ENCODE peak calls at places on chromosome 12, in four cellular contexts. One of them, this sample, is unnamed. For H3K4me1, the result is how much of the 10 kb centered on the place peaks cover.

GRCh38 chr12:64083285-64084210 is 138.5 kb downstream of the KICS2 start:
- DNase-seq in SK-N-SH: peak
- DNase-seq in HepG2: no peak
- DNase-seq in GM12878: no peak
- DNase-seq in this sample: no peak

GRCh38 chr12:27965411-27965810 is 7.1 kb downstream of the PTHLH start:
- DNase-seq in SK-N-SH: no peak
- DNase-seq in HepG2: no peak
- DNase-seq in GM12878: no peak
- DNase-seq in this sample: no peak

GRCh38 chr12:106886921-106887320 is 68.8 kb upstream of the TMEM263 start:
- DNase-seq in SK-N-SH: no peak
- DNase-seq in HepG2: no peak
- DNase-seq in GM12878: no peak
- DNase-seq in this sample: no peak

GRCh38 chr12:100576311-100577036 is 3.0 kb downstream of the GAS2L3 start:
- DNase-seq in SK-N-SH: no peak
- DNase-seq in HepG2: no peak
- DNase-seq in GM12878: no peak
- DNase-seq in this sample: peak

GRCh38 chr12:93549174-93549573 is 23.3 kb upstream of the SOCS2 start:
- DNase-seq in SK-N-SH: no peak
- DNase-seq in HepG2: no peak
- DNase-seq in GM12878: no peak
- DNase-seq in this sample: no peak

GRCh38 chr12:54352022-54352531 is 12.2 kb downstream of the GPR84 start:
- DNase-seq in SK-N-SH: peak
- DNase-seq in HepG2: no peak
- DNase-seq in GM12878: no peak
- DNase-seq in this sample: no peak

GRCh38 chr12:118035194-118036041 is 18.9 kb downstream of the RFC5 start:
- DNase-seq in SK-N-SH: peak
- DNase-seq in HepG2: no peak
- DNase-seq in GM12878: peak
- DNase-seq in this sample: no peak

GRCh38 chr12:51390457-51391046 is 654 bp downstream of the GALNT6 start:
- DNase-seq in SK-N-SH: no peak
- DNase-seq in HepG2: no peak
- DNase-seq in GM12878: no peak
- DNase-seq in this sample: no peak

GRCh38 chr12:124613151-124613585 is 45.8 kb upstream of the NCOR2 start:
- DNase-seq in SK-N-SH: no peak
- DNase-seq in HepG2: no peak
- DNase-seq in GM12878: no peak
- DNase-seq in this sample: no peak

GRCh38 chr12:38515912-38516311 is 199.3 kb downstream of the ALG10B start:
- DNase-seq in SK-N-SH: no peak
- DNase-seq in HepG2: no peak
- DNase-seq in GM12878: no peak
- DNase-seq in this sample: no peak

GRCh38 chr12:78721906-78722305 is 142.7 kb upstream of the SYT1 start:
- DNase-seq in SK-N-SH: no peak
- DNase-seq in HepG2: no peak
- DNase-seq in GM12878: no peak
- DNase-seq in this sample: no peak

GRCh38 chr12:89326260-89327040 is 25.9 kb downstream of the DUSP6 start:
- DNase-seq in SK-N-SH: no peak
- DNase-seq in HepG2: no peak
- DNase-seq in GM12878: no peak
- DNase-seq in this sample: no peak

GRCh38 chr12:111443586-111443985 is 37.9 kb downstream of the SH2B3 start:
- DNase-seq in SK-N-SH: no peak
- DNase-seq in HepG2: no peak
- DNase-seq in GM12878: no peak
- DNase-seq in this sample: no peak

GRCh38 chr12:52285851-52286530 is 5.3 kb downstream of the KRT81 start:
- DNase-seq in SK-N-SH: no peak
- DNase-seq in HepG2: no peak
- DNase-seq in GM12878: no peak
- DNase-seq in this sample: no peak

GRCh38 chr12:65798903-65799302 is 25.4 kb upstream of the HMGA2 start:
- DNase-seq in SK-N-SH: no peak
- DNase-seq in HepG2: no peak
- DNase-seq in GM12878: no peak
- DNase-seq in this sample: no peak

GRCh38 chr12:6921996-6922935 is 5.5 kb upstream of the ATN1 start:
- DNase-seq in SK-N-SH: no peak
- DNase-seq in HepG2: no peak
- DNase-seq in GM12878: no peak
- DNase-seq in this sample: no peak

GRCh38 chr12:21151184-21151583 is 20.2 kb downstream of the SLCO1B1 start:
- DNase-seq in SK-N-SH: no peak
- DNase-seq in HepG2: no peak
- DNase-seq in GM12878: no peak
- DNase-seq in this sample: no peak

GRCh38 chr12:115923851-115924250 is 353.6 kb downstream of the MED13L start:
- DNase-seq in SK-N-SH: no peak
- DNase-seq in HepG2: no peak
- DNase-seq in GM12878: no peak
- DNase-seq in this sample: no peak

GRCh38 chr12:48351022-48351708 is 446 bp upstream of the ZNF641 start:
- DNase-seq in SK-N-SH: no peak
- DNase-seq in HepG2: peak
- DNase-seq in GM12878: no peak
- DNase-seq in this sample: peak

GRCh38 chr12:47744005-47744651 is 14.6 kb downstream of the RAPGEF3 start:
- DNase-seq in SK-N-SH: peak
- DNase-seq in HepG2: peak
- DNase-seq in GM12878: no peak
- DNase-seq in this sample: peak

GRCh38 chr12:106181416-106182114 is 42.8 kb upstream of the NUAK1 start:
- DNase-seq in SK-N-SH: no peak
- DNase-seq in HepG2: no peak
- DNase-seq in GM12878: no peak
- DNase-seq in this sample: no peak

GRCh38 chr12:8780389-8780788 is 42.0 kb upstream of the A2ML1 start:
- DNase-seq in SK-N-SH: peak
- DNase-seq in HepG2: peak
- DNase-seq in GM12878: no peak
- DNase-seq in this sample: peak

GRCh38 chr12:94831081-94831747 is 172.3 kb downstream of the NDUFA12 start:
- DNase-seq in SK-N-SH: no peak
- DNase-seq in HepG2: no peak
- DNase-seq in GM12878: peak
- DNase-seq in this sample: no peak

DNA sequence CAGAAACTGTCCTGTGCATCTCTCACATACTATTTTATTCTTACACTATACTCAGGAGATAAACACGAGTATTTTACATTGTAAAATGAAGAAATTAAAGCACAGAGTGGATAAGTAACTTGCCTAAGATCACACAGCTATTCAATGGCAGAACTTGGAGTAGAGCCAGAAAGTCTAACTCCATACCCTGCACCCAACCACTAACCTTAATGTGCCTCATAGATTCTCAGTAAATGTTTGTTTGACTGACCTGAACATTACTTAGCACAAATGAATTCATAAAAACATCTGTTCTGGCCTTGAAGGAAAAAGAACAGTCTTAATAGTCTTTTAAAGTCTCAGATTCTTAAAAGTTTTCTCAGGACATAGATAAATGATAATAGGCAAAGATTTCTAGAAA is 83.5 kb upstream of the OVCH1 start:
- DNase-seq in SK-N-SH: no peak
- DNase-seq in HepG2: no peak
- DNase-seq in GM12878: no peak
- DNase-seq in this sample: no peak
- H3K4me1 ChIP-seq in SK-N-SH: under half
- H3K4me1 ChIP-seq in HepG2: under half
- H3K4me1 ChIP-seq in GM12878: under half
- H3K4me1 ChIP-seq in this sample: under half

GRCh38 chr12:43098766-43099550 is 453.0 kb downstream of the ADAMTS20 start:
- DNase-seq in SK-N-SH: no peak
- DNase-seq in HepG2: no peak
- DNase-seq in GM12878: no peak
- DNase-seq in this sample: no peak
- TF ChIP-seq ZBTB33 in SK-N-SH: no peak
- TF ChIP-seq ZBTB33 in HepG2: no peak
- TF ChIP-seq ZBTB33 in GM12878: no peak
- TF ChIP-seq ZBTB33 in this sample: no peak

DNA sequence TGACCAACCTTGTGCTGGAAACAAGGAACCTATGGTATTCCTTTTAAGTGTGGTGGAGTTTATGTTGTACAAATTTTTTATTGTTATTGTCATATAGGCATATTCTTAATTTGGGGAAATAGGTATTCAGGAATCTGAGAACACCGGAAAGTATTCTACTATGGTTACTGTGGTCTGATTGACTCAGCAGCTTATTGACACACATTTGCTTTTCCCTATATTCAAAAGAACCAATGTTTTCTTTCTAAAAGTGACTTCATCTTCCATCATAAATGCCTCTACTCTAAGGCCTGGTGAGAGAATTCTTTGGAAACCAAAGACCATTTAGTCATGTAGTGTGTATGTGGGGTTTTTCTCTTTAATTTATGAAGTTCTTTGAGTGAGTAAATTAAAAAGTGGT is 474.7 kb downstream of the TMTC2 start:
- DNase-seq in SK-N-SH: no peak
- DNase-seq in HepG2: no peak
- DNase-seq in GM12878: no peak
- DNase-seq in this sample: no peak
- TF ChIP-seq MAX in SK-N-SH: no peak
- TF ChIP-seq MAX in HepG2: no peak
- TF ChIP-seq MAX in GM12878: no peak
- TF ChIP-seq MAX in this sample: no peak

DNA sequence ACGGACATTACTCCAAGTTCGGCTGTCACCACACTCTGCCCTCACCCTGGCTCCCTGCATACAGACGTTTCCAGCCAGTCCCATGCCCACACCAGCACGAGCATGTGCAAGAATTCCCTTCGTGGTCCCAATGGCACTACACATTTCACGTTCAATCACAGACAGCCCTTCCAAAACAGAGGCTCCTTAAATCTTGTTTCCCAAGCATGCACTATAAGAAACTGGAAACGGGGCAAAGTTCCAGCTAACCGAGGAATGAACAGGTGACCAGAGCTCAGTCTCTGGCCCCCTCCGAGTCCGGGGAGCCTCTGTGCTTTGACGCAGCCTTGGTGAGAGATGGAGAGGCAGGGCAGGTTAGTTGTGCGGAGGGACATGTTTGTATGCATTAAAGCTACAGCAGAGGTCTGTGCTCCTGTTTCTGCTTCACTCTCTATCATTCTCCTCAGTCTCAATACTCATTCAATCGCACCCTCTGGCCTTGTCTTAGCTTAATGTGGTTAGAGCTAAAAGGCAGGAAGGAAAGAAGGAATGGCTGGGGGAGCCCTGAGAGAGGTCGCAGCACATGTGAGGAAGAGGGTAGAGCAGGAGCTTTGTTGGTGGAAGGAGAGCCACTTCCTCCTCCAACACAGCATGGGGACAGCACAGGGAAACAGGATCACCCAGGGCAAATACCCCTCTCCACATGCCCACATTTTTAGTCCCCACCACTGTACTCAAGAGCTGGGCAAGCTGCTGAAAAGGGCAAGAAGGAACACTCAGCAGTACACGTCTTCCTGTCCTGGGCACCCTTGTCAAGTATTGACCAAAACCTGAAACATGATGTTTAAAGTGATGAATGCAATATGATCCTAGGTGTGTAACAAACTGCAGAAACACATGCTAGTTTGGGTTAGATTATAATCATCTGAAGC is 12.2 kb upstream of the SELPLG start:
- DNase-seq in SK-N-SH: no peak
- DNase-seq in HepG2: no peak
- DNase-seq in GM12878: no peak
- DNase-seq in this sample: no peak
- H3K4me1 ChIP-seq in SK-N-SH: under half
- H3K4me1 ChIP-seq in HepG2: under half
- H3K4me1 ChIP-seq in GM12878: under half
- H3K4me1 ChIP-seq in this sample: half or more

DNA sequence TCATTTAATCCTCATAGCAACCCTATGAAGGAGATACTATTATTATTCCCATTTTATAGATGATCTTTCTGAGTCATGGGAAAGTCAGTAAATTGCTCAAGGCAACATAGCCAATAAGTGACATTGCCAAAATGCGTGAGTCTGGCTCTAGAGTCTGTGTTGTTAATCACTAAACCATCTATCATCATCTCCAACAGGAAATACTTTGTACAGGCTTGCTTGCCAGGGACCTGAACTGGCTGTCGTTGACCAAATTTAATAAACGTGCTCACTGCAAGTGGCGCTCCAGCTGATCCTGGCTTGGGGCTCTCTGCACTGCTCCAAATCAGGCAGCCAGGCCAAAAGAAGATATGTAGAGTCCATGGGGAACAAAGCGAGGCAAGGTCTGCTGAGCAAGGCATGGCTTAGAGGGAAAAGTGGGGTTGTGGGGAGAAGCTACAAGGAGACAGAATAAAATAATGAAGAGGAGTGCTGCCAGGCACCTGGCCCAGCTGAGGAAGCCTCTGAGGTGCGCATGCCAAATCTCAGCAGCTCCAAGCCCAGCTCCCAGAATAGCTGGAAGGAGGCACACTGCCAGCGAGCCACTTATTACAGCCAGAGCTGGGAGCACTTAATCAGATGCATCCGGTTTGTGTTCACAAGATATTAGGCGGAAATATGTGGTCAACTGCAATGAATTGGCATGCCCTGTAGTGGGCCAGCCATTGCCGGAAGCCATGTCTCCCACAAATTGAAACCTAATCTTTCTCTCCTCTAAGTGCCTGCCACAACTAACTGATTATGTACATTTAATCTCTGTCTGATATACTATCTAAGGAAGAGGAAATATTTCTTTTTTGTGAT is 43.3 kb upstream of the PTPRO start:
- DNase-seq in SK-N-SH: peak
- DNase-seq in HepG2: no peak
- DNase-seq in GM12878: no peak
- DNase-seq in this sample: no peak
- TF ChIP-seq ZBTB33 in SK-N-SH: peak
- TF ChIP-seq ZBTB33 in HepG2: no peak
- TF ChIP-seq ZBTB33 in GM12878: no peak
- TF ChIP-seq ZBTB33 in this sample: no peak

GRCh38 chr12:68321140-68321539 is 11.0 kb downstream of the MDM1 start:
- DNase-seq in SK-N-SH: no peak
- DNase-seq in HepG2: no peak
- DNase-seq in GM12878: no peak
- DNase-seq in this sample: no peak

GRCh38 chr12:68319988-68320623 is 12.1 kb downstream of the MDM1 start:
- DNase-seq in SK-N-SH: no peak
- DNase-seq in HepG2: no peak
- DNase-seq in GM12878: no peak
- DNase-seq in this sample: no peak

GRCh38 chr12:68317047-68317667 is 15.0 kb downstream of the MDM1 start:
- DNase-seq in SK-N-SH: peak
- DNase-seq in HepG2: peak
- DNase-seq in GM12878: no peak
- DNase-seq in this sample: peak
- TF ChIP-seq MAX in SK-N-SH: no peak
- TF ChIP-seq MAX in HepG2: no peak
- TF ChIP-seq MAX in GM12878: no peak
- TF ChIP-seq MAX in this sample: no peak

This sample was measured in HCT116.